ENCODE peak calls at places on chromosomes 11 and 22, in four cellular contexts. D is transverse colon, N is bronchial epithelial cell, S is fibroblast of pulmonary artery. X is an unnamed sample.

GRCh38 chr11:8807544-8808225 is 103.3 kb upstream of the AKIP1 start:
- DNase-seq in D (peak; percentile 61), N (peak; percentile 79), S (peak; percentile 83), X (peak; percentile 90)

GRCh38 chr11:95241673-95242072 is 10.7 kb upstream of the SESN3 start:
- DNase-seq in D (no peak), S (peak; percentile 15), N (peak; percentile 29), X (no peak)

GRCh38 chr22:47293368-47294221 is 531.1 kb downstream of the TBC1D22A start:
- DNase-seq in D (no peak), N (no peak), S (no peak), X (no peak)

GRCh38 chr11:74620537-74620936 is 28.2 kb downstream of the POLD3 start:
- DNase-seq in N (no peak), D (no peak), S (no peak), X (no peak)

GRCh38 chr11:61309739-61310138 is 14.6 kb upstream of the VWCE start:
- DNase-seq in S (no peak), D (no peak), N (no peak), X (no peak)

GRCh38 chr11:12235945-12236743 is 125.8 kb downstream of the MICAL2 start:
- DNase-seq in S (peak; percentile 78), N (peak; percentile 62), D (peak; percentile 32), X (peak; percentile 75)

GRCh38 chr11:26842883-26843282 is 121.0 kb upstream of the SLC5A12 start:
- DNase-seq in N (no peak), S (no peak), D (no peak), X (no peak)

GRCh38 chr11:66070604-66071325 is 693 bp downstream of the PACS1 start:
- DNase-seq in S (peak; percentile 50), N (peak; percentile 40), D (peak; percentile 43), X (peak; percentile 64)

GRCh38 chr11:19890308-19890707 is 177.7 kb downstream of the NAV2 start:
- DNase-seq in D (no peak), N (peak; percentile 47), S (peak; percentile 80), X (peak; percentile 37)

GRCh38 chr11:63745304-63746170 is 23.0 kb downstream of the ZFTA start:
- DNase-seq in N (peak; percentile 33), S (peak; percentile 33), D (no peak), X (no peak)

GRCh38 chr11:36407360-36407759 is 102.7 kb downstream of the TRAF6 start:
- DNase-seq in N (no peak), D (no peak), S (no peak), X (no peak)

GRCh38 chr11:86740628-86741488 is 59.5 kb upstream of the PRSS23 start:
- DNase-seq in D (peak; percentile 32), S (peak; percentile 98), N (peak; percentile 96), X (peak; percentile 95)

GRCh38 chr22:26846645-26847044 is 189.3 kb downstream of the MIAT start:
- DNase-seq in D (no peak), N (no peak), S (no peak), X (no peak)

GRCh38 chr22:30017375-30017774 is 62.9 kb upstream of the HORMAD2 start:
- DNase-seq in N (no peak), D (no peak), S (no peak), X (peak; percentile 30)

GRCh38 chr11:61897387-61898246 is 6.3 kb upstream of the FADS3 start:
- DNase-seq in D (peak; percentile 82), S (peak; percentile 73), N (peak; percentile 43), X (peak; percentile 65)

GRCh38 chr11:58006940-58007339 is 16.7 kb upstream of the OR9Q1 start:
- DNase-seq in S (peak; percentile 66), N (peak; percentile 67), D (no peak), X (peak; percentile 41)

DNA sequence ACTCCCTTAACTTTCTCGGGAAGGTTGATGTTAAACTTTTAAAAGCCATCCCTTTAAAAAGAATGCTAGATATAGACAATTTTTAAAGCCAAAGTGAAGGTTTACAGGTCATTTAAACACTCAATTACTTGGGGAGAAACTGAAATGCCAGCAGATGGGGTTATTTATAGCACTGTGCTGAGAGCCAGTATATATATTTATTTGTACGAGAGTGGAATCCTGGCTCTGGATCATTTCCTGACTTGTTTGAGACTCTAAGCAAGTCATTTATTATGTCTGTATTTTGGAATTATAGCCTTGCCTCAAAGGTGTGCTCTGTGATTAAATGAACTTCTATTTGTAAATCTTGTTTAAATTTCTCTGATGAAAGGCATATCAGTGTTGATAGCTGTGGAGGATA is 6.8 kb upstream of the ZBED5 start:
- DNase-seq in N (no peak), D (no peak), S (no peak), X (no peak)
- TF ChIP-seq CTCF in N (no peak), D (no peak), S (no peak), X (no peak)

GRCh38 chr11:134119094-134119493 is 50.2 kb downstream of the JAM3 start:
- DNase-seq in N (peak; percentile 61), D (no peak), S (peak; percentile 35), X (peak; percentile 54)
- H3K4me3 ChIP-seq in N (no peak overlapping the region), D (no peak overlapping the region), S (no peak overlapping the region), X (no peak overlapping the region)

DNA sequence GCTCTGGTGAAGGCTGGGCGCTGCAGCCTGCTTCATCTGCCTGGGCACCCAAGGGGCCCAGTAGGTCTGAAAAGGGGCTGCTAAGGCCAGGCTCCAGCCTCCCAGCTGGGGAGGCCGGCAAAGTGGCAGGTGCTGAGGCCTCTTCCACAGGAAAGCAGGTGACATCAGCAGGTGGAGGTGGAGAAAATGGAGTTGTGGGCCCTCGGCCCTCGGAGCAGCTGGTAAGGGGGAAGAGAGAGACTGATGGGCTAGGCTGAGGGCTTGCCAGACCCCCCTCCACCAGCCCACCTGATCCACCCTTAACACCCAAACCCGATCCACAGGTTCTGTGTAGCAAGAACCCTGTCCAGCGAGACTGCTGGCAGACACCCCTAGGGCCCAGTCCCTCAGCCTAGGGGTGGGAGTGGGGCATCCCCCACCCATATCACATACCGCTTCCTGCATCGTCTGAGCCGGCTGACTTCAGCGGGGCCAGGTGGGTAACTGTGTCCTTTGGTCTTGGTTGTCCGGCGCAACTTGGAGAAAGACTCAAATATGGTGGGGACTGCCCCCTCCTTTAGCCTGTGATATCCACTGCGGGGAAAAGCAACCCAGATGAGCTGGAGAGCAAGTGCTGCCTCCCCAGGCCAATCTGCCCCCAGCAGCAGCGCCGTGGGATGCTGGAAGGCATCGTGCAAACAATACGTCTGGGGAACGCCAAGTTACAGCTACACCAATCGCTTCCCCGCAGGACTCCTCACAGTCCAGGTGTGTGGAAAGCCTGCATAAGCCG is 1.5 kb downstream of the THAP7 start:
- DNase-seq in N (no peak), S (no peak), D (no peak), X (no peak)
- TF ChIP-seq CTCF in N (no peak), S (no peak), D (no peak), X (no peak)

GRCh38 chr22:38707346-38707745 is 1.6 kb downstream of the GTPBP1 start:
- DNase-seq in D (no peak), N (peak; percentile 89), S (peak; percentile 58), X (peak; percentile 68)
- H3K4me3 ChIP-seq in D (peak overlapping the region; percentile 72), N (peak overlapping the region; percentile 92), S (peak overlapping the region; percentile 85), X (peak overlapping the region; percentile 83)

DNA sequence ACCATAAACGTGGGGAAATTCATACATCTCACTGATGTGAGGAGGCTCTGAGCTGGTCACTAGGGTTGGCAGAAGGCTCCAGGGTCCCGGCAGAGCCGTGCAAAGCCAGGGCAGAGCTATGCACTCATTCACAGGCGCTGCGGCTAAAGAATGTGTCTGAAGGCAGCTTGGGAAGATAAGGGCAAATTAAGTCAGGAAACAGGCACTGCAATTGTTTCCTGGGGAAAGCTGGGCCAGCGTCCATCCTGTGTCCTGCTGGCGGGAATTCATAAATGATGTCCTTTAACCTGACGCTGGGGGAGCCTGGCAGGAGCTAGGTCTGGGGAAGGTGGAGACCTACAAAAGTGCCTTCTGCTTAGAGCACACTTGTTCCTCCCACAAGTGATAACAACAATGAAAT is 27.6 kb downstream of the PKNOX2 start:
- DNase-seq in N (no peak), S (peak; percentile 51), D (no peak), X (no peak)
- TF ChIP-seq CTCF in N (no peak), S (no peak), D (no peak), X (no peak)

GRCh38 chr11:118789501-118790356 is 1.2 kb downstream of the DDX6 start:
- DNase-seq in D (no peak), N (peak; percentile 54), S (peak; percentile 26), X (peak; percentile 46)

GRCh38 chr11:118791961-118792578 is 1.1 kb upstream of the DDX6 start:
- DNase-seq in N (no peak), D (peak; percentile 45), S (peak; percentile 11), X (no peak)

GRCh38 chr11:118791015-118791960 is at the start of gene DDX6:
- DNase-seq in S (peak; percentile 89), D (peak; percentile 92), N (peak; percentile 65), X (peak; percentile 90)

GRCh38 chr11:118790357-118791014 is 478 bp downstream of the DDX6 start:
- DNase-seq in N (peak; percentile 29), S (peak; percentile 53), D (peak; percentile 71), X (peak; percentile 78)

GRCh38 chr11:118792642-118793124 is 1.7 kb upstream of the DDX6 start:
- DNase-seq in S (peak; percentile 91), D (peak; percentile 85), N (peak; percentile 90), X (peak; percentile 92)
- H3K4me3 ChIP-seq in S (peak overlapping the region; percentile 96), D (peak overlapping the region; percentile 91), N (peak overlapping the region; percentile 95), X (peak overlapping the region; percentile 93)

DNA sequence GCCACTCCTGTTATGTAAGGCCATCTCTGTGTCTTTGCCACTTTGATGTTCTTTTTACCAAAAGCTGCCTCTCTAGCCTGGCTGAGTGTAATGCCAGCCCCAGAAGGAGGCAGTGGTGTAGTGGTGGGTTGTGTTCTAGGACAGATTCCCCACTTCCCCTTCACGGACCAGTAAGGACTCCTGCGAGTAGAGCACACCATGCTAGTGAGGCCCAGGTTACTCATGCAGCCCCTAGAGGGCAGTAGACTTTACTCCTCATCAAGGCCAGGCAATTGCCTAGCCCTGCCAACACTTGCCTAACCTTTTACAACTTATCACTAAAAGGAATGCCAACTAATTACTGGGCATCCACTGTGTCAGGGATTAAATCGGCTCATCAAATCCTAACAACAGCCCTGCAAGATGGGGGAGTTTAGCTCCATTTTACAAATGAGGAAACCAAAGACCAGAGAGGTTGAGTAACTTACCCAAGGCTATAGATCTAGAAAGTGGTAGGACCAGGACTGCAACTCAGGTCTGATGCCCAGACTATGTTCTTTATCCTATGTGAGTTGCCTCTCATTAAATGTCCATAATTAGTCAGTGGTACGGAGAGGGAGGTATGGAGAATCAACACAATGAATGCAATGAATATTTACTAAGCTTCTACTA is 75.3 kb downstream of the APIP start:
- DNase-seq in S (peak; percentile 28), D (peak; percentile 58), N (peak; percentile 72), X (peak; percentile 30)
- TF ChIP-seq CTCF in S (peak; percentile 46), D (peak; percentile 52), N (peak; percentile 76), X (peak; percentile 50)

GRCh38 chr11:76859708-76860233 is 947 bp upstream of the ACER3 start:
- DNase-seq in N (no peak), S (no peak), D (no peak), X (no peak)
- H3K4me3 ChIP-seq in N (no peak overlapping the region), S (no peak overlapping the region), D (no peak overlapping the region), X (no peak overlapping the region)

X was measured in fibroblast of villous mesenchyme.